ENCODE peak calls at places on chromosomes 2 and 18, in nine cellular contexts. One of them, this sample, is unnamed.

GRCh38 chr2:6657872-6658271 is 207.8 kb downstream of the CMPK2 start:
- DNase-seq in COLO829: no peak
- DNase-seq in left lung: no peak
- DNase-seq in activated effector memory CD4-positive, alpha-beta T cell treated with anti-CD3 and anti-CD28 coated beads, Interleukin-2, amount 50 U/mL, for 16 hours: no peak
- DNase-seq in omental fat pad: no peak
- DNase-seq in choroid plexus epithelial cell: no peak
- DNase-seq in GOT3: no peak
- DNase-seq in GM10248: peak; percentile 17
- DNase-seq in pancreas: no peak
- DNase-seq in this sample: no peak

GRCh38 chr2:217090024-217090473 is 230.2 kb upstream of the TNP1 start:
- DNase-seq in COLO829: peak; percentile 55
- DNase-seq in left lung: no peak
- DNase-seq in activated effector memory CD4-positive, alpha-beta T cell treated with anti-CD3 and anti-CD28 coated beads, Interleukin-2, amount 50 U/mL, for 16 hours: no peak
- DNase-seq in omental fat pad: no peak
- DNase-seq in choroid plexus epithelial cell: peak; percentile 56
- DNase-seq in GOT3: no peak
- DNase-seq in GM10248: peak; percentile 54
- DNase-seq in pancreas: no peak
- DNase-seq in this sample: no peak

GRCh38 chr2:200681731-200682130 is 95.9 kb downstream of the AOX1 start:
- DNase-seq in COLO829: no peak
- DNase-seq in left lung: no peak
- DNase-seq in activated effector memory CD4-positive, alpha-beta T cell treated with anti-CD3 and anti-CD28 coated beads, Interleukin-2, amount 50 U/mL, for 16 hours: no peak
- DNase-seq in omental fat pad: no peak
- DNase-seq in choroid plexus epithelial cell: peak; percentile 31
- DNase-seq in GOT3: no peak
- DNase-seq in GM10248: no peak
- DNase-seq in pancreas: no peak
- DNase-seq in this sample: no peak

GRCh38 chr2:213187386-213187785 is 36.0 kb upstream of the IKZF2 start:
- DNase-seq in COLO829: no peak
- DNase-seq in left lung: no peak
- DNase-seq in activated effector memory CD4-positive, alpha-beta T cell treated with anti-CD3 and anti-CD28 coated beads, Interleukin-2, amount 50 U/mL, for 16 hours: no peak
- DNase-seq in omental fat pad: no peak
- DNase-seq in choroid plexus epithelial cell: peak; percentile 34
- DNase-seq in GOT3: no peak
- DNase-seq in GM10248: no peak
- DNase-seq in pancreas: no peak
- DNase-seq in this sample: no peak

GRCh38 chr2:127054996-127055785 is 51.8 kb downstream of the BIN1 start:
- DNase-seq in COLO829: no peak
- DNase-seq in left lung: peak; percentile 70
- DNase-seq in activated effector memory CD4-positive, alpha-beta T cell treated with anti-CD3 and anti-CD28 coated beads, Interleukin-2, amount 50 U/mL, for 16 hours: no peak
- DNase-seq in omental fat pad: no peak
- DNase-seq in choroid plexus epithelial cell: no peak
- DNase-seq in GOT3: no peak
- DNase-seq in GM10248: no peak
- DNase-seq in pancreas: peak; percentile 76
- DNase-seq in this sample: no peak

GRCh38 chr2:240121675-240122074 is 14.4 kb downstream of the COPS9 start:
- DNase-seq in COLO829: no peak
- DNase-seq in left lung: no peak
- DNase-seq in activated effector memory CD4-positive, alpha-beta T cell treated with anti-CD3 and anti-CD28 coated beads, Interleukin-2, amount 50 U/mL, for 16 hours: no peak
- DNase-seq in omental fat pad: no peak
- DNase-seq in choroid plexus epithelial cell: no peak
- DNase-seq in GOT3: no peak
- DNase-seq in GM10248: no peak
- DNase-seq in pancreas: no peak
- DNase-seq in this sample: no peak

GRCh38 chr2:68060652-68061051 is 2.2 kb downstream of the C1D start:
- DNase-seq in COLO829: no peak
- DNase-seq in left lung: no peak
- DNase-seq in activated effector memory CD4-positive, alpha-beta T cell treated with anti-CD3 and anti-CD28 coated beads, Interleukin-2, amount 50 U/mL, for 16 hours: no peak
- DNase-seq in omental fat pad: no peak
- DNase-seq in choroid plexus epithelial cell: no peak
- DNase-seq in GOT3: no peak
- DNase-seq in GM10248: no peak
- DNase-seq in pancreas: no peak
- DNase-seq in this sample: no peak

GRCh38 chr2:172647439-172647838 is 88.2 kb upstream of the RAPGEF4 start:
- DNase-seq in COLO829: no peak
- DNase-seq in left lung: no peak
- DNase-seq in activated effector memory CD4-positive, alpha-beta T cell treated with anti-CD3 and anti-CD28 coated beads, Interleukin-2, amount 50 U/mL, for 16 hours: no peak
- DNase-seq in omental fat pad: no peak
- DNase-seq in choroid plexus epithelial cell: no peak
- DNase-seq in GOT3: no peak
- DNase-seq in GM10248: no peak
- DNase-seq in pancreas: no peak
- DNase-seq in this sample: no peak

GRCh38 chr2:38108907-38109731 is 33.2 kb upstream of the CYP1B1 start:
- DNase-seq in COLO829: no peak
- DNase-seq in left lung: no peak
- DNase-seq in activated effector memory CD4-positive, alpha-beta T cell treated with anti-CD3 and anti-CD28 coated beads, Interleukin-2, amount 50 U/mL, for 16 hours: no peak
- DNase-seq in omental fat pad: no peak
- DNase-seq in choroid plexus epithelial cell: no peak
- DNase-seq in GOT3: no peak
- DNase-seq in GM10248: no peak
- DNase-seq in pancreas: no peak
- DNase-seq in this sample: no peak

GRCh38 chr2:43073373-43073772 is 153.0 kb downstream of the ZFP36L2 start:
- DNase-seq in COLO829: no peak
- DNase-seq in left lung: no peak
- DNase-seq in activated effector memory CD4-positive, alpha-beta T cell treated with anti-CD3 and anti-CD28 coated beads, Interleukin-2, amount 50 U/mL, for 16 hours: peak; percentile 16
- DNase-seq in omental fat pad: no peak
- DNase-seq in choroid plexus epithelial cell: peak; percentile 82
- DNase-seq in GOT3: no peak
- DNase-seq in GM10248: no peak
- DNase-seq in pancreas: no peak
- DNase-seq in this sample: no peak

GRCh38 chr18:43596106-43596712 is 318.9 kb upstream of the SYT4 start:
- DNase-seq in COLO829: peak; percentile 26
- DNase-seq in left lung: no peak
- DNase-seq in activated effector memory CD4-positive, alpha-beta T cell treated with anti-CD3 and anti-CD28 coated beads, Interleukin-2, amount 50 U/mL, for 16 hours: no peak
- DNase-seq in omental fat pad: no peak
- DNase-seq in choroid plexus epithelial cell: peak; percentile 56
- DNase-seq in GOT3: no peak
- DNase-seq in GM10248: peak; percentile 40
- DNase-seq in pancreas: no peak
- DNase-seq in this sample: no peak

GRCh38 chr2:119647440-119648169 is 31.4 kb upstream of the TMEM177 start:
- DNase-seq in COLO829: no peak
- DNase-seq in left lung: no peak
- DNase-seq in activated effector memory CD4-positive, alpha-beta T cell treated with anti-CD3 and anti-CD28 coated beads, Interleukin-2, amount 50 U/mL, for 16 hours: no peak
- DNase-seq in omental fat pad: no peak
- DNase-seq in choroid plexus epithelial cell: peak; percentile 76
- DNase-seq in GOT3: no peak
- DNase-seq in GM10248: peak; percentile 20
- DNase-seq in pancreas: no peak
- DNase-seq in this sample: no peak

GRCh38 chr2:6343076-6343475 is 522.6 kb downstream of the CMPK2 start:
- DNase-seq in COLO829: no peak
- DNase-seq in left lung: no peak
- DNase-seq in activated effector memory CD4-positive, alpha-beta T cell treated with anti-CD3 and anti-CD28 coated beads, Interleukin-2, amount 50 U/mL, for 16 hours: no peak
- DNase-seq in omental fat pad: no peak
- DNase-seq in choroid plexus epithelial cell: no peak
- DNase-seq in GOT3: no peak
- DNase-seq in GM10248: no peak
- DNase-seq in pancreas: no peak
- DNase-seq in this sample: no peak

GRCh38 chr2:190718652-190719526 is 70.0 kb downstream of the NAB1 start:
- DNase-seq in COLO829: peak; percentile 54
- DNase-seq in left lung: no peak
- DNase-seq in activated effector memory CD4-positive, alpha-beta T cell treated with anti-CD3 and anti-CD28 coated beads, Interleukin-2, amount 50 U/mL, for 16 hours: peak; percentile 85
- DNase-seq in omental fat pad: no peak
- DNase-seq in choroid plexus epithelial cell: peak; percentile 70
- DNase-seq in GOT3: no peak
- DNase-seq in GM10248: peak; percentile 67
- DNase-seq in pancreas: no peak
- DNase-seq in this sample: no peak

GRCh38 chr2:17538022-17538843 is 2.3 kb upstream of the VSNL1 start:
- DNase-seq in COLO829: no peak
- DNase-seq in left lung: peak; percentile 53
- DNase-seq in activated effector memory CD4-positive, alpha-beta T cell treated with anti-CD3 and anti-CD28 coated beads, Interleukin-2, amount 50 U/mL, for 16 hours: no peak
- DNase-seq in omental fat pad: no peak
- DNase-seq in choroid plexus epithelial cell: peak; percentile 26
- DNase-seq in GOT3: no peak
- DNase-seq in GM10248: no peak
- DNase-seq in pancreas: peak; percentile 42
- DNase-seq in this sample: no peak

GRCh38 chr2:100887713-100888112 is 67.8 kb downstream of the NPAS2 start:
- DNase-seq in COLO829: no peak
- DNase-seq in left lung: no peak
- DNase-seq in activated effector memory CD4-positive, alpha-beta T cell treated with anti-CD3 and anti-CD28 coated beads, Interleukin-2, amount 50 U/mL, for 16 hours: no peak
- DNase-seq in omental fat pad: no peak
- DNase-seq in choroid plexus epithelial cell: no peak
- DNase-seq in GOT3: no peak
- DNase-seq in GM10248: no peak
- DNase-seq in pancreas: no peak
- DNase-seq in this sample: no peak

GRCh38 chr18:49017813-49018552 is 67.2 kb upstream of the SMAD7 start:
- DNase-seq in COLO829: no peak
- DNase-seq in left lung: peak; percentile 64
- DNase-seq in activated effector memory CD4-positive, alpha-beta T cell treated with anti-CD3 and anti-CD28 coated beads, Interleukin-2, amount 50 U/mL, for 16 hours: peak; percentile 43
- DNase-seq in omental fat pad: no peak
- DNase-seq in choroid plexus epithelial cell: no peak
- DNase-seq in GOT3: no peak
- DNase-seq in GM10248: no peak
- DNase-seq in pancreas: peak; percentile 46
- DNase-seq in this sample: no peak

GRCh38 chr2:46365913-46366674 is 68.9 kb downstream of the EPAS1 start:
- DNase-seq in COLO829: no peak
- DNase-seq in left lung: no peak
- DNase-seq in activated effector memory CD4-positive, alpha-beta T cell treated with anti-CD3 and anti-CD28 coated beads, Interleukin-2, amount 50 U/mL, for 16 hours: no peak
- DNase-seq in omental fat pad: no peak
- DNase-seq in choroid plexus epithelial cell: peak; percentile 56
- DNase-seq in GOT3: no peak
- DNase-seq in GM10248: no peak
- DNase-seq in pancreas: no peak
- DNase-seq in this sample: no peak

GRCh38 chr18:77145364-77145901 is 12.8 kb upstream of the MBP start:
- DNase-seq in COLO829: no peak
- DNase-seq in left lung: no peak
- DNase-seq in activated effector memory CD4-positive, alpha-beta T cell treated with anti-CD3 and anti-CD28 coated beads, Interleukin-2, amount 50 U/mL, for 16 hours: peak; percentile 45
- DNase-seq in omental fat pad: no peak
- DNase-seq in choroid plexus epithelial cell: no peak
- DNase-seq in GOT3: no peak
- DNase-seq in GM10248: no peak
- DNase-seq in pancreas: no peak
- DNase-seq in this sample: no peak

GRCh38 chr2:13021470-13021957 is 304.8 kb downstream of the TRIB2 start:
- DNase-seq in COLO829: no peak
- DNase-seq in left lung: no peak
- DNase-seq in activated effector memory CD4-positive, alpha-beta T cell treated with anti-CD3 and anti-CD28 coated beads, Interleukin-2, amount 50 U/mL, for 16 hours: no peak
- DNase-seq in omental fat pad: no peak
- DNase-seq in choroid plexus epithelial cell: peak; percentile 15
- DNase-seq in GOT3: no peak
- DNase-seq in GM10248: no peak
- DNase-seq in pancreas: no peak
- DNase-seq in this sample: no peak

GRCh38 chr2:236308855-236309668 is 44.9 kb upstream of the ASB18 start:
- DNase-seq in COLO829: no peak
- DNase-seq in left lung: no peak
- DNase-seq in activated effector memory CD4-positive, alpha-beta T cell treated with anti-CD3 and anti-CD28 coated beads, Interleukin-2, amount 50 U/mL, for 16 hours: no peak
- DNase-seq in omental fat pad: no peak
- DNase-seq in choroid plexus epithelial cell: no peak
- DNase-seq in GOT3: no peak
- DNase-seq in GM10248: no peak
- DNase-seq in pancreas: no peak
- DNase-seq in this sample: no peak

GRCh38 chr2:222779145-222779832 is 81.5 kb upstream of the ACSL3 start:
- DNase-seq in COLO829: no peak
- DNase-seq in left lung: no peak
- DNase-seq in activated effector memory CD4-positive, alpha-beta T cell treated with anti-CD3 and anti-CD28 coated beads, Interleukin-2, amount 50 U/mL, for 16 hours: no peak
- DNase-seq in omental fat pad: no peak
- DNase-seq in choroid plexus epithelial cell: no peak
- DNase-seq in GOT3: no peak
- DNase-seq in GM10248: no peak
- DNase-seq in pancreas: no peak
- DNase-seq in this sample: no peak

GRCh38 chr2:74514368-74515270 is at the start of gene TLX2:
- DNase-seq in COLO829: no peak
- DNase-seq in left lung: no peak
- DNase-seq in activated effector memory CD4-positive, alpha-beta T cell treated with anti-CD3 and anti-CD28 coated beads, Interleukin-2, amount 50 U/mL, for 16 hours: peak; percentile 63
- DNase-seq in omental fat pad: no peak
- DNase-seq in choroid plexus epithelial cell: no peak
- DNase-seq in GOT3: no peak
- DNase-seq in GM10248: peak; percentile 31
- DNase-seq in pancreas: peak; percentile 84
- DNase-seq in this sample: no peak

GRCh38 chr2:23498941-23499340 is 114.0 kb downstream of the KLHL29 start:
- DNase-seq in COLO829: no peak
- DNase-seq in left lung: no peak
- DNase-seq in activated effector memory CD4-positive, alpha-beta T cell treated with anti-CD3 and anti-CD28 coated beads, Interleukin-2, amount 50 U/mL, for 16 hours: no peak
- DNase-seq in omental fat pad: no peak
- DNase-seq in choroid plexus epithelial cell: peak; percentile 47
- DNase-seq in GOT3: no peak
- DNase-seq in GM10248: no peak
- DNase-seq in pancreas: no peak
- DNase-seq in this sample: no peak

GRCh38 chr2:219426068-219426443 is 7.9 kb downstream of the DES start:
- DNase-seq in COLO829: no peak
- DNase-seq in left lung: no peak
- DNase-seq in activated effector memory CD4-positive, alpha-beta T cell treated with anti-CD3 and anti-CD28 coated beads, Interleukin-2, amount 50 U/mL, for 16 hours: no peak
- DNase-seq in omental fat pad: no peak
- DNase-seq in choroid plexus epithelial cell: no peak
- DNase-seq in GOT3: no peak
- DNase-seq in GM10248: no peak
- DNase-seq in pancreas: no peak
- DNase-seq in this sample: no peak

GRCh38 chr18:1014951-1015627 is 110.4 kb downstream of the ADCYAP1 start:
- DNase-seq in COLO829: no peak
- DNase-seq in left lung: no peak
- DNase-seq in activated effector memory CD4-positive, alpha-beta T cell treated with anti-CD3 and anti-CD28 coated beads, Interleukin-2, amount 50 U/mL, for 16 hours: no peak
- DNase-seq in omental fat pad: no peak
- DNase-seq in choroid plexus epithelial cell: peak; percentile 56
- DNase-seq in GOT3: no peak
- DNase-seq in GM10248: no peak
- DNase-seq in pancreas: no peak
- DNase-seq in this sample: no peak

GRCh38 chr2:205556357-205556756 is 125.9 kb upstream of the NRP2 start:
- DNase-seq in COLO829: no peak
- DNase-seq in left lung: no peak
- DNase-seq in activated effector memory CD4-positive, alpha-beta T cell treated with anti-CD3 and anti-CD28 coated beads, Interleukin-2, amount 50 U/mL, for 16 hours: no peak
- DNase-seq in omental fat pad: no peak
- DNase-seq in choroid plexus epithelial cell: no peak
- DNase-seq in GOT3: no peak
- DNase-seq in GM10248: no peak
- DNase-seq in pancreas: no peak
- DNase-seq in this sample: no peak

GRCh38 chr2:229901819-229902218 is 20.0 kb downstream of the TRIP12 start:
- DNase-seq in COLO829: peak; percentile 84
- DNase-seq in left lung: no peak
- DNase-seq in activated effector memory CD4-positive, alpha-beta T cell treated with anti-CD3 and anti-CD28 coated beads, Interleukin-2, amount 50 U/mL, for 16 hours: no peak
- DNase-seq in omental fat pad: no peak
- DNase-seq in choroid plexus epithelial cell: peak; percentile 67
- DNase-seq in GOT3: no peak
- DNase-seq in GM10248: no peak
- DNase-seq in pancreas: no peak
- DNase-seq in this sample: no peak

GRCh38 chr18:5503740-5504139 is 40.1 kb downstream of the EPB41L3 start:
- DNase-seq in COLO829: no peak
- DNase-seq in left lung: no peak
- DNase-seq in activated effector memory CD4-positive, alpha-beta T cell treated with anti-CD3 and anti-CD28 coated beads, Interleukin-2, amount 50 U/mL, for 16 hours: no peak
- DNase-seq in omental fat pad: no peak
- DNase-seq in choroid plexus epithelial cell: peak; percentile 71
- DNase-seq in GOT3: no peak
- DNase-seq in GM10248: no peak
- DNase-seq in pancreas: no peak
- DNase-seq in this sample: no peak

GRCh38 chr2:204550738-204551137 is 5.5 kb downstream of the PARD3B start:
- DNase-seq in COLO829: peak; percentile 33
- DNase-seq in left lung: no peak
- DNase-seq in activated effector memory CD4-positive, alpha-beta T cell treated with anti-CD3 and anti-CD28 coated beads, Interleukin-2, amount 50 U/mL, for 16 hours: no peak
- DNase-seq in omental fat pad: no peak
- DNase-seq in choroid plexus epithelial cell: peak; percentile 74
- DNase-seq in GOT3: no peak
- DNase-seq in GM10248: no peak
- DNase-seq in pancreas: no peak
- DNase-seq in this sample: no peak

GRCh38 chr2:112161431-112162145 is 23.4 kb downstream of the FBLN7 start:
- DNase-seq in COLO829: no peak
- DNase-seq in left lung: no peak
- DNase-seq in activated effector memory CD4-positive, alpha-beta T cell treated with anti-CD3 and anti-CD28 coated beads, Interleukin-2, amount 50 U/mL, for 16 hours: peak; percentile 28
- DNase-seq in omental fat pad: no peak
- DNase-seq in choroid plexus epithelial cell: no peak
- DNase-seq in GOT3: no peak
- DNase-seq in GM10248: no peak
- DNase-seq in pancreas: no peak
- DNase-seq in this sample: no peak

This sample was measured in smooth muscle cell of the brain vasculature.